ENCODE peak calls at places on chromosomes 3 and 15, in five cellular contexts. O is thoracic aorta, Z is omental fat pad, E is germinal center, U is colonic mucosa. S is an unnamed sample.

GRCh38 chr15:78067328-78068241 is 9.9 kb downstream of the TBC1D2B start:
- DNase-seq in O (no peak), Z (no peak), E (no peak), U (no peak), S (no peak)

GRCh38 chr3:61986473-61986872 is 386.9 kb downstream of the FEZF2 start:
- DNase-seq in O (no peak), Z (no peak), E (no peak), U (no peak), S (no peak)

GRCh38 chr3:168051579-168052183 is 44.0 kb downstream of the GOLIM4 start:
- DNase-seq in O (no peak), Z (no peak), E (no peak), U (no peak), S (no peak)

GRCh38 chr3:187186801-187187421 is 10.4 kb upstream of the RTP1 start:
- DNase-seq in O (peak), Z (no peak), E (no peak), U (peak), S (no peak)

GRCh38 chr3:12483364-12483763 is 916 bp upstream of the TSEN2 start:
- DNase-seq in O (no peak), Z (no peak), E (no peak), U (no peak), S (no peak)

GRCh38 chr3:16028604-16029003 is 145.9 kb upstream of the GALNT15 start:
- DNase-seq in O (no peak), Z (no peak), E (no peak), U (no peak), S (no peak)

GRCh38 chr3:46087871-46088270 is 60.6 kb upstream of the XCR1 start:
- DNase-seq in O (no peak), Z (no peak), E (no peak), U (no peak), S (no peak)

GRCh38 chr3:14147617-14148016 is 22.8 kb downstream of the TMEM43 start:
- DNase-seq in O (no peak), Z (no peak), E (no peak), U (no peak), S (no peak)

GRCh38 chr15:96150277-96150676 is 180.2 kb upstream of the NR2F2 start:
- DNase-seq in O (no peak), Z (no peak), E (no peak), U (no peak), S (no peak)

GRCh38 chr3:13385373-13385965 is 34.7 kb downstream of the NUP210 start:
- DNase-seq in O (no peak), Z (no peak), E (no peak), U (no peak), S (no peak)

GRCh38 chr15:66850078-66850991 is 148.3 kb downstream of the SMAD6 start:
- DNase-seq in O (no peak), Z (no peak), E (no peak), U (peak), S (peak)

GRCh38 chr15:101110681-101111569 is 140.9 kb downstream of the CHSY1 start:
- DNase-seq in O (no peak), Z (no peak), E (no peak), U (no peak), S (peak)

GRCh38 chr3:8660271-8660731 is 15.7 kb upstream of the SSUH2 start:
- DNase-seq in O (no peak), Z (no peak), E (no peak), U (no peak), S (no peak)